ENCODE peak calls at places on chromosomes 2 and 18, in ten cellular contexts. W is NCI-H1092 treated with DMSO at 0.1 percent for 48 hours; V is globus pallidus; I is progenitor cell of endocrine pancreas; P is effector memory CD8-positive, alpha-beta T cell; B is lung; A is aorta; Y is GM12878; H is cardiac muscle cell; E is effector memory CD4-positive, alpha-beta T cell. R is an unnamed sample.

GRCh38 chr2:241728627-241729026 is 5.8 kb upstream of the D2HGDH start:
- DNase-seq in W (no peak), V (peak), I (no peak), P (no peak), B (no peak), A (peak), Y (no peak), H (peak), E (no peak), R (no peak)

GRCh38 chr2:12265646-12266045 is 451.1 kb upstream of the TRIB2 start:
- DNase-seq in W (no peak), V (no peak), I (no peak), P (no peak), B (no peak), A (no peak), Y (no peak), H (no peak), E (no peak), R (no peak)

GRCh38 chr2:191020221-191020741 is 6.3 kb upstream of the STAT1 start:
- DNase-seq in W (peak), V (peak), I (peak), P (peak), B (peak), A (peak), Y (peak), H (peak), E (peak), R (peak)

GRCh38 chr18:28960146-28960545 is 783.2 kb upstream of the CDH2 start:
- DNase-seq in W (no peak), V (no peak), I (no peak), P (no peak), B (no peak), A (no peak), Y (no peak), H (peak), E (no peak), R (no peak)

GRCh38 chr2:107259411-107260195 is 373.6 kb upstream of the ST6GAL2 start:
- DNase-seq in W (no peak), V (no peak), I (no peak), P (no peak), B (no peak), A (no peak), Y (no peak), H (no peak), E (no peak), R (no peak)

GRCh38 chr2:43070039-43070438 is 156.4 kb downstream of the ZFP36L2 start:
- DNase-seq in W (no peak), V (no peak), I (no peak), P (no peak), B (no peak), A (peak), Y (no peak), H (no peak), E (no peak), R (no peak)

GRCh38 chr18:22466608-22467390 is 49.1 kb upstream of the CTAGE1 start:
- DNase-seq in W (no peak), V (no peak), I (no peak), P (no peak), B (peak), A (peak), Y (no peak), H (peak), E (no peak), R (no peak)

GRCh38 chr18:57776354-57776753 is 26.8 kb downstream of the ATP8B1 start:
- DNase-seq in W (no peak), V (no peak), I (no peak), P (no peak), B (no peak), A (no peak), Y (no peak), H (no peak), E (no peak), R (no peak)

GRCh38 chr2:42920446-42921161 is 128.2 kb upstream of the HAAO start:
- DNase-seq in W (no peak), V (no peak), I (no peak), P (no peak), B (no peak), A (no peak), Y (no peak), H (no peak), E (no peak), R (no peak)

GRCh38 chr2:10811552-10811951 is 1.0 kb downstream of the PDIA6 start:
- DNase-seq in W (no peak), V (no peak), I (no peak), P (no peak), B (no peak), A (no peak), Y (no peak), H (peak), E (no peak), R (no peak)

GRCh38 chr2:88099798-88100488 is 27.9 kb downstream of the FABP1 start:
- DNase-seq in W (no peak), V (no peak), I (no peak), P (no peak), B (no peak), A (no peak), Y (no peak), H (peak), E (no peak), R (no peak)

GRCh38 chr18:70322928-70323327 is 34.1 kb downstream of the SOCS6 start:
- DNase-seq in W (no peak), V (peak), I (no peak), P (no peak), B (no peak), A (no peak), Y (no peak), H (peak), E (no peak), R (no peak)

GRCh38 chr18:13232971-13233565 is 14.5 kb downstream of the LDLRAD4 start:
- DNase-seq in W (no peak), V (no peak), I (no peak), P (no peak), B (no peak), A (no peak), Y (no peak), H (no peak), E (no peak), R (no peak)

R was measured in COR-L47.